ENCODE peak calls at places on chromosomes 4 and X, in eight cellular contexts. Y is transverse colon, B is stomach, T is tibial nerve, U is AG04450, V is colonic mucosa, R is heart right ventricle, J is fibroblast of lung. O is an unnamed sample.

GRCh38 chr4:184205243-184205642 is 12.4 kb downstream of the ENPP6 start:
- DNase-seq in J (no peak), T (no peak), Y (no peak), V (no peak), R (no peak), U (no peak), B (no peak), O (no peak)

GRCh38 chr4:1975880-1976279 is 32.9 kb downstream of the NELFA start:
- DNase-seq in R (no peak), T (no peak), J (no peak), B (no peak), Y (no peak), U (no peak), V (no peak), O (no peak)

GRCh38 chr4:143335979-143336827 is 473 bp upstream of the GAB1 start:
- DNase-seq in B (peak; percentile 87), T (peak; percentile 81), U (peak; percentile 83), Y (peak; percentile 92), J (peak; percentile 94), R (peak; percentile 93), V (peak; percentile 92), O (peak; percentile 19)

GRCh38 chrX:138939038-138939437 is 227.5 kb upstream of the FGF13 start:
- DNase-seq in J (no peak), Y (no peak), B (no peak), T (no peak), R (no peak), V (no peak), U (no peak), O (no peak)

GRCh38 chrX:80876877-80877276 is 67.2 kb upstream of the BRWD3 start:
- DNase-seq in V (no peak), B (no peak), J (peak; percentile 56), U (no peak), T (no peak), R (no peak), Y (no peak), O (no peak)

GRCh38 chr4:15541941-15542340 is 72.3 kb downstream of the CC2D2A start:
- DNase-seq in B (no peak), J (no peak), T (no peak), U (no peak), V (no peak), Y (no peak), R (no peak), O (no peak)

GRCh38 chrX:17355976-17356375 is 19.0 kb upstream of the NHS start:
- DNase-seq in J (no peak), T (no peak), B (no peak), Y (no peak), U (no peak), R (no peak), V (no peak), O (no peak)

GRCh38 chr4:77600521-77601451 is 4.8 kb upstream of the CXCL13 start:
- DNase-seq in R (no peak), J (peak; percentile 52), V (peak; percentile 31), Y (peak; percentile 18), T (peak; percentile 18), U (no peak), B (peak; percentile 45), O (no peak)

GRCh38 chr4:148097811-148098210 is 344.4 kb downstream of the NR3C2 start:
- DNase-seq in J (no peak), B (no peak), T (no peak), U (no peak), Y (no peak), R (no peak), V (no peak), O (no peak)
- H3K4me3 ChIP-seq in J (no peak overlapping the region), B (no peak overlapping the region), T (no peak overlapping the region), U (no peak overlapping the region), Y (no peak overlapping the region), R (no peak overlapping the region), V (no peak overlapping the region), O (no peak overlapping the region)

GRCh38 chr4:99356992-99357391 is 4.4 kb upstream of the ADH1C start:
- DNase-seq in U (no peak), B (no peak), Y (no peak), J (no peak), V (no peak), T (no peak), R (no peak), O (no peak)

GRCh38 chr4:99349338-99349737 is 3.2 kb downstream of the ADH1C start:
- DNase-seq in Y (no peak), T (no peak), R (no peak), J (no peak), V (no peak), B (no peak), U (no peak), O (no peak)

GRCh38 chr4:99351487-99351886 is 1.1 kb downstream of the ADH1C start:
- DNase-seq in J (no peak), V (no peak), R (no peak), Y (no peak), U (no peak), T (no peak), B (no peak), O (no peak)

GRCh38 chr4:99352602-99353580 is at the start of gene ADH1C:
- DNase-seq in V (peak; percentile 71), U (no peak), T (no peak), Y (peak; percentile 28), J (peak; percentile 76), R (no peak), B (no peak), O (no peak)
- H3K27ac ChIP-seq in V (peak within 1 kb of the TSS; percentile 63), U (no peak within 1 kb of the TSS), T (peak within 1 kb of the TSS; percentile 71), Y (peak within 1 kb of the TSS; percentile 72), J (no peak within 1 kb of the TSS), R (no peak within 1 kb of the TSS), B (peak within 1 kb of the TSS; percentile 12), O (no peak within 1 kb of the TSS)

GRCh38 chrX:154502098-154502497 is 11.7 kb upstream of the SLC10A3 start:
- DNase-seq in J (no peak), T (no peak), Y (no peak), R (no peak), V (no peak), B (no peak), U (no peak), O (no peak)
- H3K27me3 ChIP-seq in J (no peaks in the 10 kb centered on the region), T (no peaks in the 10 kb centered on the region), Y (no peaks in the 10 kb centered on the region), R (no peaks in the 10 kb centered on the region), V (no peaks in the 10 kb centered on the region), B (no peaks in the 10 kb centered on the region), U (no peaks in the 10 kb centered on the region), O (no peaks in the 10 kb centered on the region)

GRCh38 chr4:106409901-106410889 is 41.6 kb upstream of the GIMD1 start:
- DNase-seq in J (no peak), B (no peak), V (no peak), U (no peak), Y (no peak), T (no peak), R (no peak), O (no peak)

GRCh38 chr4:106418444-106418843 is 49.9 kb upstream of the GIMD1 start:
- DNase-seq in V (no peak), T (no peak), B (no peak), Y (no peak), U (no peak), J (no peak), R (no peak), O (no peak)

GRCh38 chr4:106414366-106414765 is 45.8 kb upstream of the GIMD1 start:
- DNase-seq in U (no peak), J (no peak), Y (no peak), V (no peak), T (no peak), R (no peak), B (no peak), O (no peak)
- H3K4me3 ChIP-seq in U (no peak overlapping the region), J (no peak overlapping the region), Y (no peak overlapping the region), V (no peak overlapping the region), T (no peak overlapping the region), R (no peak overlapping the region), B (no peak overlapping the region), O (no peak overlapping the region)